ENCODE peak calls at places on chromosomes 3 and 15, in nine cellular contexts. E is adrenal gland, N is right lobe of liver, S is A549, O is heart left ventricle, G is thyroid gland, H is HCT116, A is endothelial cell of umbilical vein, D is HepG2. B is an unnamed sample.

GRCh38 chr15:40325188-40325587 is 1.7 kb downstream of the INAFM2 start:
- DNase-seq in E (no peak), N (no peak), S (no peak), O (no peak), G (no peak), H (no peak), A (peak; percentile 57), D (no peak), B (no peak)

GRCh38 chr3:56351496-56351895 is 116.8 kb downstream of the ERC2 start:
- DNase-seq in E (no peak), N (no peak), S (no peak), O (no peak), G (no peak), H (no peak), A (no peak), D (no peak), B (no peak)

GRCh38 chr3:4994823-4995499 is 15.7 kb downstream of the BHLHE40 start:
- DNase-seq in E (peak; percentile 95), N (peak; percentile 42), S (no peak), O (peak; percentile 92), G (peak; percentile 95), H (peak; percentile 94), A (peak; percentile 63), D (peak; percentile 52), B (no peak)

GRCh38 chr3:11536936-11537612 is 106.6 kb downstream of the VGLL4 start:
- DNase-seq in E (peak; percentile 9), N (no peak), S (no peak), O (no peak), G (no peak), H (no peak), A (no peak), D (no peak), B (no peak)

GRCh38 chr15:85865070-85865684 is 70.5 kb upstream of the KLHL25 start:
- DNase-seq in E (peak; percentile 42), N (no peak), S (peak; percentile 80), O (no peak), G (peak; percentile 10), H (peak; percentile 19), A (peak; percentile 38), D (peak; percentile 11), B (no peak)

GRCh38 chr3:155026999-155027591 is 53.0 kb upstream of the MME start:
- DNase-seq in E (no peak), N (no peak), S (no peak), O (no peak), G (no peak), H (no peak), A (peak; percentile 61), D (no peak), B (no peak)

GRCh38 chr3:60240558-60240957 is 1010.7 kb downstream of the FHIT start:
- DNase-seq in E (no peak), N (no peak), S (no peak), O (no peak), G (no peak), H (no peak), A (no peak), D (no peak), B (no peak)

GRCh38 chr3:64440498-64440897 is 215.2 kb upstream of the PRICKLE2 start:
- DNase-seq in E (peak; percentile 83), N (no peak), S (no peak), O (no peak), G (peak; percentile 35), H (no peak), A (peak; percentile 15), D (no peak), B (no peak)

GRCh38 chr3:190048831-190049541 is 71.7 kb downstream of the P3H2 start:
- DNase-seq in E (peak; percentile 70), N (no peak), S (no peak), O (no peak), G (no peak), H (no peak), A (peak; percentile 46), D (no peak), B (no peak)

GRCh38 chr15:53457479-53457878 is 302.0 kb downstream of the WDR72 start:
- DNase-seq in E (no peak), N (no peak), S (no peak), O (no peak), G (no peak), H (no peak), A (no peak), D (no peak), B (no peak)

GRCh38 chr3:33993631-33994030 is 195.2 kb downstream of the PDCD6IP start:
- DNase-seq in E (no peak), N (no peak), S (no peak), O (no peak), G (no peak), H (no peak), A (no peak), D (no peak), B (no peak)

GRCh38 chr15:44011238-44011873 is 183.7 kb downstream of the FRMD5 start:
- DNase-seq in E (no peak), N (no peak), S (no peak), O (no peak), G (no peak), H (no peak), A (no peak), D (no peak), B (no peak)

GRCh38 chr3:55357796-55358195 is 129.3 kb downstream of the WNT5A start:
- DNase-seq in E (no peak), N (no peak), S (no peak), O (no peak), G (peak; percentile 55), H (no peak), A (no peak), D (no peak), B (no peak)

GRCh38 chr3:169509359-169509758 is 154.2 kb downstream of the MECOM start:
- DNase-seq in E (no peak), N (no peak), S (no peak), O (no peak), G (no peak), H (no peak), A (peak; percentile 38), D (no peak), B (no peak)

GRCh38 chr3:12663311-12663935 is 494 bp downstream of the RAF1 start:
- DNase-seq in E (peak; percentile 42), N (peak; percentile 73), S (peak; percentile 49), O (peak; percentile 52), G (peak; percentile 56), H (no peak), A (no peak), D (no peak), B (peak; percentile 28)

DNA sequence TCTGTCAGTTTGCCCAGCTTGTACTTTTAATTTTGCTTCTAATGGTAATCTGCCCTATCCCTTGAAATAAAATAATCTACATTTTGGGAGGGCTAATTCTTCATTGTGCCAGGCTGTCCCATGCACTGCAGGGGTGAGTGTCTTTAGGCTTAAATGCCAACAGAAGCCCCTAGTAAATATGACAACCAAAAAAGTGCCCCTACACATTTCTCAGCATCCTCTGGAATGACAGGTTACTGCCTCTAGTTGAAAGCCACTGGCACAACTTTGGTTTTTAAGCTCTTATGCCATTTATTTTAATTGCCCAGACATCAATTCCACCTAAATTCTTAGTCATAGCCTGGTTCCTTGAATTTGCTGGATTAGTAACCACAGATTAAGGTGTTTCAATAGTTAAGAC is 3.4 kb downstream of the EPM2AIP1 start:
- DNase-seq in E (no peak), N (no peak), S (no peak), O (no peak), G (no peak), H (no peak), A (no peak), D (no peak), B (no peak)
- TF ChIP-seq POLR2A in E (no peak), N (no peak), S (no peak), O (no peak), G (no peak), H (no peak), A (no peak), D (no peak), B (no peak)

DNA sequence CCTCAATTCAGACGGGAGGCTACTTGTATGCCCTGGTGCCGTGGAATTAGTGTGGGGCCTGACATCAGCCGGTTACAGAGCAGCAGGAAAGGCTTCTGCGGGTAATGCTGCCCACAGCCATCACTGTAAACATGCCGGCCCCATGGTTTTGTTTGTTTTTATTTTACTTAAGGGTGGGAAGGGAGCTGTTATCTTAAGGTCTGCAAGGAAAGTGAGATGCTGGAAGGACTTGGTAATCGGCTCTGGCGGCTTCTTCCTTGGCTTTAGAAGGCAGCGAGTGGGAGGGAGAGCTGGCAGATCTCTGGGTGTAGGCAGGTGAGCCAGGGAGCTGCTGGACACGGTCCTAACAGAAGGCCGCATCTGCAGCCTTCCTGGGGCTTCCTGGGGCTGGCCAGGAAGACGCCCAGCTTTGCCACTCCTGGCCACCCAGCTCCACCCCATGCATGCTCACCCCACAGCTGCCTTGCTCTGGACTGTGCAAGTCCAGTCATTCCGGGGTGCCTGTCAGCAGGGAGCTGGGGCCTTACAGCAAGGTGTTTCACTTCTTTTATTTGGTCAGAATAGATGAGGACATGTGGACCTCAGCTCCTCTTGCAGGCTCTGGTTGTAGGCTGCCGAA is 54.1 kb upstream of the FURIN start:
- DNase-seq in E (no peak), N (peak; percentile 31), S (no peak), O (no peak), G (peak; percentile 41), H (no peak), A (no peak), D (no peak), B (no peak)
- H3K4me1 ChIP-seq in E (no peaks in the 10 kb centered on the region), N (no peaks in the 10 kb centered on the region), S (no peaks in the 10 kb centered on the region), O (peaks cover 5% of the 10 kb centered on the region), G (no peaks in the 10 kb centered on the region), H (no peaks in the 10 kb centered on the region), A (no peaks in the 10 kb centered on the region), D (peaks cover under 1% of the 10 kb centered on the region), B (peaks cover 33% of the 10 kb centered on the region)

GRCh38 chr3:141938011-141938350 is 61.5 kb downstream of the ATP1B3 start:
- DNase-seq in E (no peak), N (no peak), S (no peak), O (no peak), G (no peak), H (no peak), A (no peak), D (no peak), B (no peak)

GRCh38 chr3:141940204-141940776 is 63.8 kb downstream of the ATP1B3 start:
- DNase-seq in E (peak; percentile 74), N (peak; percentile 23), S (peak; percentile 47), O (no peak), G (peak; percentile 85), H (peak; percentile 95), A (peak; percentile 84), D (no peak), B (no peak)

GRCh38 chr3:141942006-141942405 is 65.6 kb downstream of the ATP1B3 start:
- DNase-seq in E (no peak), N (no peak), S (no peak), O (no peak), G (no peak), H (no peak), A (no peak), D (no peak), B (no peak)

GRCh38 chr3:141939759-141940158 is 63.3 kb downstream of the ATP1B3 start:
- DNase-seq in E (no peak), N (peak; percentile 6), S (no peak), O (no peak), G (peak; percentile 47), H (peak; percentile 33), A (no peak), D (no peak), B (no peak)

GRCh38 chr3:141941093-141941492 is 64.7 kb downstream of the ATP1B3 start:
- DNase-seq in E (peak; percentile 44), N (no peak), S (no peak), O (no peak), G (no peak), H (peak; percentile 15), A (peak; percentile 24), D (no peak), B (no peak)
- H3K4me3 ChIP-seq in E (no peak overlapping the region), N (no peak overlapping the region), S (no peak overlapping the region), O (no peak overlapping the region), G (no peak overlapping the region), H (peak overlapping the region; percentile 54), A (no peak overlapping the region), D (no peak overlapping the region), B (peak overlapping the region; percentile 35)

GRCh38 chr3:187076297-187076696 is 63.0 kb downstream of the RPL39L start:
- DNase-seq in E (no peak), N (no peak), S (no peak), O (no peak), G (no peak), H (no peak), A (no peak), D (no peak), B (no peak)
- TF ChIP-seq POLR2A in E (no peak), N (no peak), S (no peak), O (no peak), G (no peak), H (no peak), A (no peak), D (no peak), B (no peak)

B was measured in Peyer's patch.